ENCODE peak calls at places on chromosomes 16 and 17, in four cellular contexts. J, D, R and L are unnamed samples.

GRCh38 chr17:82449136-82449882 is 1.2 kb downstream of the CYBC1 start:
- DNase-seq in J (no peak), D (no peak), R (no peak), L (no peak)

GRCh38 chr16:31513126-31513525 is 4.9 kb upstream of the RUSF1 start:
- DNase-seq in J (no peak), D (no peak), R (no peak), L (peak)

GRCh38 chr16:57502048-57502775 is 15.9 kb upstream of the DOK4 start:
- DNase-seq in J (no peak), D (no peak), R (no peak), L (no peak)

GRCh38 chr17:72816406-72816805 is 276.1 kb downstream of the SLC39A11 start:
- DNase-seq in J (no peak), D (no peak), R (no peak), L (no peak)

GRCh38 chr17:68456529-68457167 is 648 bp downstream of the WIPI1 start:
- DNase-seq in J (peak), D (no peak), R (peak), L (no peak)

GRCh38 chr17:333626-334396 is 18.8 kb downstream of the RPH3AL start:
- DNase-seq in J (no peak), D (peak), R (no peak), L (no peak)

GRCh38 chr16:22813223-22813945 is 578 bp upstream of the HS3ST2 start:
- DNase-seq in J (no peak), D (peak), R (peak), L (no peak)

GRCh38 chr16:66894948-66895696 is 14.8 kb downstream of the PDP2 start:
- DNase-seq in J (peak), D (peak), R (peak), L (no peak)

GRCh38 chr17:39164675-39165143 is 1.3 kb downstream of the ARL5C start:
- DNase-seq in J (peak), D (peak), R (peak), L (peak)

GRCh38 chr17:39927928-39928867 is 666 bp downstream of the LRRC3C start:
- DNase-seq in J (no peak), D (peak), R (peak), L (no peak)

GRCh38 chr17:61556224-61557188 is 34.5 kb downstream of the NACA2 start:
- DNase-seq in J (no peak), D (no peak), R (no peak), L (no peak)

GRCh38 chr17:44272321-44272951 is 4.5 kb upstream of the SLC4A1 start:
- DNase-seq in J (no peak), D (no peak), R (no peak), L (no peak)

GRCh38 chr16:80317132-80318098 is 223.4 kb upstream of the DYNLRB2 start:
- DNase-seq in J (no peak), D (peak), R (peak), L (no peak)

GRCh38 chr16:1903845-1904820 is 14.1 kb downstream of the HS3ST6 start:
- DNase-seq in J (no peak), D (no peak), R (no peak), L (no peak)

GRCh38 chr17:236641-237405 is 55.4 kb upstream of the DOC2B start:
- DNase-seq in J (no peak), D (no peak), R (no peak), L (no peak)

GRCh38 chr17:34998205-34998604 is 17.9 kb downstream of the LIG3 start:
- DNase-seq in J (peak), D (peak), R (peak), L (no peak)

GRCh38 chr17:78414178-78415162 is 36.0 kb downstream of the PGS1 start:
- DNase-seq in J (no peak), D (no peak), R (no peak), L (no peak)

GRCh38 chr16:1527836-1528811 is 5.3 kb upstream of the TMEM204 start:
- DNase-seq in J (no peak), D (peak), R (peak), L (no peak)

GRCh38 chr17:61532818-61533217 is 58.2 kb downstream of the NACA2 start:
- DNase-seq in J (no peak), D (no peak), R (no peak), L (no peak)

GRCh38 chr17:75323043-75323591 is 33.9 kb upstream of the SLC25A19 start:
- DNase-seq in J (peak), D (peak), R (peak), L (peak)

GRCh38 chr17:57586099-57586702 is 158.9 kb downstream of the CCDC182 start:
- DNase-seq in J (no peak), D (no peak), R (no peak), L (no peak)

GRCh38 chr17:2302740-2303277 is 776 bp downstream of the SMG6 start:
- DNase-seq in J (no peak), D (no peak), R (no peak), L (no peak)

GRCh38 chr17:226108-226772 is 44.8 kb upstream of the DOC2B start:
- DNase-seq in J (no peak), D (no peak), R (no peak), L (no peak)

GRCh38 chr17:17877548-17878358 is 41.0 kb upstream of the SREBF1 start:
- DNase-seq in J (no peak), D (no peak), R (no peak), L (no peak)

GRCh38 chr17:3891626-3892094 is 1.2 kb downstream of the CAMKK1 start:
- DNase-seq in J (no peak), D (no peak), R (no peak), L (no peak)

GRCh38 chr17:21283482-21284318 is 811 bp upstream of the MAP2K3 start:
- DNase-seq in J (peak), D (no peak), R (no peak), L (no peak)

GRCh38 chr16:86142801-86143236 is 243.9 kb downstream of the IRF8 start:
- DNase-seq in J (no peak), D (no peak), R (no peak), L (no peak)

GRCh38 chr17:1629647-1630310 is 1.1 kb upstream of the SLC43A2 start:
- DNase-seq in J (peak), D (peak), R (no peak), L (no peak)

GRCh38 chr16:11078812-11079459 is 134.6 kb downstream of the CLEC16A start:
- DNase-seq in J (no peak), D (no peak), R (no peak), L (no peak)

GRCh38 chr16:71426069-71426879 is 15.6 kb downstream of the TLE7 start:
- DNase-seq in J (peak), D (peak), R (peak), L (peak)

GRCh38 chr17:77227461-77228223 is 86.9 kb downstream of the SEC14L1 start:
- DNase-seq in J (no peak), D (no peak), R (no peak), L (no peak)

GRCh38 chr17:70006159-70006558 is 68.9 kb upstream of the KCNJ16 start:
- DNase-seq in J (no peak), D (no peak), R (no peak), L (no peak)

GRCh38 chr16:74469946-74470478 is 48.7 kb upstream of the CLEC18B start:
- DNase-seq in J (no peak), D (no peak), R (no peak), L (no peak)

GRCh38 chr16:77853125-77853524 is 64.8 kb downstream of the VAT1L start:
- DNase-seq in J (no peak), D (no peak), R (no peak), L (no peak)

GRCh38 chr16:77858060-77858459 is 69.7 kb downstream of the VAT1L start:
- DNase-seq in J (no peak), D (no peak), R (no peak), L (no peak)

GRCh38 chr16:77859493-77860232 is 71.3 kb downstream of the VAT1L start:
- DNase-seq in J (no peak), D (no peak), R (no peak), L (no peak)

GRCh38 chr16:77860944-77861343 is 72.6 kb downstream of the VAT1L start:
- DNase-seq in J (no peak), D (no peak), R (no peak), L (no peak)

DNA sequence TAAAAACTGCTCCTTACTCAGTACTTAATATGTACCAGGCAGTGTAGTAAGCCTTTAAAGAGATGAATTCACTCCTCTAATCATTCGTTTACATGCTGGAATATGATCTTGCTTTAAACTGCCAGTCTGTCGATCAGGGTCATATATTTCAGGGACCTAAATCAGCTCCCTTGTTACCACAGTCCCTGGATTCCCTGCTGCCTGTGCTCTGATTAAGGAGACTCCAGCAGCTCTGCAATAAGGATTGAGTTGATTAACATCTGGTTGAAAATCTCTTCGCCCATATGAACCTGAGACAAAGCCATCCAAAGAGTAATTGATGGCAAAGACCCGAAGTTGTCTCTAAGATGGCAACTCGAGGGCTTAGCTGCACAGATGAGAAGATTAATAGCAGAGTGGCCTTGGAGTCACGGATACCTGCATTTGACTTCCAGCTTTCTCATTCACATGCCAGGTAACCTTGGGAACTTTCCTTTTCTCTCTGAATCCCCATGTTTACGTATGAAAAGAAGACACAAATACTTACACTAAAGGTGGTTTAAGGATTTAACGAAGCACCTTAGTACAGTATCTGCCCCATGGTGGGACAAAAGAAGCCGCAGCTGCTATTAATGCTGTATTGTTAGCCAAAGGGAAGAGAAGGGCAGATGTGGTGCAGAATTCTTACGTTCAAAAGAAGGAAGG is 68.2 kb downstream of the VAT1L start:
- DNase-seq in J (no peak), D (no peak), R (no peak), L (no peak)
- H3K4me3 ChIP-seq in J (no peak), D (no peak), R (no peak), L (no peak)

DNA sequence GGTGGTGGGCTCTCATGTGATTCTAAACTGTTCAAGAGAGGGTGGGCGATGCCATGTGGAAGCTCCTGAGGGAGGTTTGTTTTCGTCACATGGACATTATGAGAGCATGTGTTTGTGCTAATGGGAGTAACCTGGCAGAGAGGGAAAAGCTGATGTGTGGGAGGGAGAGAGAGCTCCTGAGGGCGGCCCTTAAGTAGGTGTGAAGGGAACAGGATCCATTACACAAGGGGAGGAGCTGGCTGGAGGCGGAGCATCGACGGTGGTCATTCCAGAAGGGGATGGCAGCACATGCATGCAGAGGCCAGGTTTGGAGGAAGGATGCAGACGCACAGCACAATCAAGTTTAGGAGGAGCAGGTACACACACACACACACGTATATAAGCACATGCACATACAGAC is 197.5 kb downstream of the RPTOR start:
- DNase-seq in J (no peak), D (no peak), R (no peak), L (no peak)
- TF ChIP-seq TCF7L2 in J (no peak), D (no peak), R (no peak), L (no peak)

GRCh38 chr17:64706224-64707076 is 44.3 kb upstream of the SMURF2 start:
- DNase-seq in J (peak), D (no peak), R (peak), L (no peak)

GRCh38 chr17:64702815-64703214 is 40.7 kb upstream of the SMURF2 start:
- DNase-seq in J (no peak), D (no peak), R (no peak), L (no peak)

GRCh38 chr17:64709481-64709880 is 47.4 kb upstream of the SMURF2 start:
- DNase-seq in J (no peak), D (peak), R (no peak), L (no peak)

DNA sequence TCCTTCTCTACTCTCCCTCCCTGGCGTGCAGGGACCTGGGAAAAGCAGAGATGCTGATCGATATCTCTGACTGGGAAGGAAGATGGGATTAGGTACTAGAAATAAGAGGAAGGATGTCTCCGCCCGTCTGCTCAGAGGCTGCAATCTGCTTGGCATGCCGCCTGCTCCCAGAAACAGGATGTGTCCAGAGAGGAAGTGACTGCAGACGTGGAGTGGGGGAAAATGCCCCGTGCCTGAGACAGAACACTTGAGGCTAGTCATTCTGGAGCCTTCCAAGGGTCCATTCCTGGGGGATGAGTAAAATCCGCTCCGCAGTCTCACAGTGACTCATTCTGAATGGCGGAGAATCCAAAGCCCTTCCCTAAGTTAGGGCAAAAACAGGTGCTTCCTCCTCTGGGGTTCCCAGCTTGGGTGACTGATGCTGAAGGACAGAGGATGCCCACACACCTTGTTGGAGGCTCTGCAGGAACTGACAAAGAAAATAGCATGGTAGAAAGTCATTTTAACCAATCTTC is 45.0 kb upstream of the SMURF2 start:
- DNase-seq in J (peak), D (no peak), R (peak), L (peak)
- TF ChIP-seq REST in J (no peak), D (no peak), R (no peak), L (no peak)

GRCh38 chr17:6387858-6388257 is 47.1 kb downstream of the AIPL1 start:
- DNase-seq in J (no peak), D (no peak), R (no peak), L (no peak)
- H3K4me3 ChIP-seq in J (no peak), D (no peak), R (no peak), L (no peak)